ENCODE peak calls at places on chromosomes 13 and 19, in five cellular contexts. Z, B, F, D and T are unnamed samples.

GRCh38 chr13:110683203-110683883 is 22.6 kb downstream of the CARS2 start:
- DNase-seq in B (no peak), Z (no peak), D (peak), F (no peak), T (peak)

GRCh38 chr13:75612354-75612753 is 23.8 kb upstream of the LMO7 start:
- DNase-seq in Z (no peak), B (no peak), D (no peak), F (no peak), T (no peak)

GRCh38 chr19:41928221-41928683 is at the start of gene ERFL:
- DNase-seq in B (no peak), D (no peak), Z (no peak), F (peak), T (no peak)

GRCh38 chr19:42325896-42326771 is 699 bp downstream of the MEGF8 start:
- DNase-seq in D (no peak), F (peak), B (no peak), Z (no peak), T (peak)

GRCh38 chr13:76879211-76879875 is 6.9 kb downstream of the KCTD12 start:
- DNase-seq in Z (peak), B (peak), D (no peak), F (no peak), T (no peak)

GRCh38 chr19:37933965-37934364 is 27.0 kb downstream of the SIPA1L3 start:
- DNase-seq in D (peak), F (no peak), B (no peak), Z (no peak), T (no peak)

GRCh38 chr19:35226748-35227147 is 1.8 kb downstream of the FAM187B start:
- DNase-seq in D (no peak), B (no peak), Z (no peak), F (no peak), T (no peak)

GRCh38 chr13:51342706-51343105 is 3.2 kb downstream of the SERPINE3 start:
- DNase-seq in F (no peak), Z (no peak), B (no peak), D (no peak), T (no peak)

GRCh38 chr13:62302341-62302740 is 886.7 kb upstream of the PCDH20 start:
- DNase-seq in Z (no peak), B (no peak), D (no peak), F (no peak), T (no peak)

GRCh38 chr13:83211301-83211700 is 671.0 kb downstream of the SLITRK1 start:
- DNase-seq in Z (no peak), B (no peak), D (no peak), F (no peak), T (no peak)

GRCh38 chr13:39783051-39783450 is 127.6 kb downstream of the COG6 start:
- DNase-seq in B (no peak), D (no peak), F (no peak), Z (no peak), T (no peak)

GRCh38 chr13:109381546-109382180 is 404.7 kb downstream of the IRS2 start:
- DNase-seq in B (no peak), F (no peak), Z (no peak), D (no peak), T (no peak)

GRCh38 chr19:18118420-18119242 is 21.1 kb downstream of the MAST3 start:
- DNase-seq in B (no peak), D (no peak), Z (no peak), F (no peak), T (no peak)

GRCh38 chr19:39406656-39407393 is at the start of gene ZFP36:
- DNase-seq in B (peak), D (peak), Z (peak), F (peak), T (peak)

GRCh38 chr19:16249826-16250434 is 52.2 kb downstream of the AP1M1 start:
- DNase-seq in F (no peak), D (no peak), Z (no peak), B (no peak), T (no peak)

GRCh38 chr13:40063743-40064142 is 408.3 kb downstream of the COG6 start:
- DNase-seq in B (no peak), F (no peak), Z (no peak), D (no peak), T (no peak)

GRCh38 chr19:39516270-39516669 is 1.3 kb downstream of the SELENOV start:
- DNase-seq in D (no peak), F (no peak), Z (no peak), B (no peak), T (no peak)

GRCh38 chr13:47661076-47661475 is 340.0 kb downstream of the SUCLA2 start:
- DNase-seq in F (no peak), Z (no peak), D (no peak), B (no peak), T (no peak)

GRCh38 chr13:112903071-112903577 is 65.9 kb upstream of the MCF2L start:
- DNase-seq in D (no peak), F (no peak), B (no peak), Z (no peak), T (no peak)

GRCh38 chr13:26679945-26680516 is 80.6 kb downstream of the GPR12 start:
- DNase-seq in B (no peak), F (peak), Z (no peak), D (no peak), T (no peak)

GRCh38 chr19:42198676-42199439 is 18.6 kb downstream of the DEDD2 start:
- DNase-seq in Z (no peak), D (no peak), B (no peak), F (no peak), T (no peak)

GRCh38 chr13:46179576-46180368 is 2.2 kb downstream of the LCP1 start:
- DNase-seq in F (no peak), B (peak), D (no peak), Z (peak), T (peak)

GRCh38 chr19:9936151-9937000 is at the start of gene OLFM2:
- DNase-seq in D (no peak), F (peak), Z (no peak), B (peak), T (no peak)

GRCh38 chr19:16062789-16063188 is 13.5 kb upstream of the TPM4 start:
- DNase-seq in D (no peak), F (no peak), Z (no peak), B (no peak), T (peak)

GRCh38 chr19:53865918-53866696 is 1.6 kb upstream of the MYADM start:
- DNase-seq in Z (peak), F (peak), B (peak), D (peak), T (no peak)

GRCh38 chr19:43699506-43700367 is 16.1 kb upstream of the IRGC start:
- DNase-seq in D (no peak), F (peak), B (no peak), Z (no peak), T (no peak)

GRCh38 chr13:57877596-57877995 is 246.1 kb downstream of the PCDH17 start:
- DNase-seq in Z (no peak), D (no peak), B (no peak), F (no peak), T (no peak)

GRCh38 chr13:34762312-34762711 is 179.8 kb upstream of the NBEA start:
- DNase-seq in D (peak), Z (no peak), B (no peak), F (no peak), T (no peak)

GRCh38 chr13:110407021-110407420 is 99.9 kb downstream of the COL4A2 start:
- DNase-seq in D (no peak), Z (no peak), F (no peak), B (no peak), T (no peak)

GRCh38 chr13:78816592-78816991 is 157.6 kb upstream of the OBI1 start:
- DNase-seq in Z (no peak), D (no peak), B (no peak), F (peak), T (no peak)

GRCh38 chr19:655691-656090 is 7.3 kb downstream of the RNF126 start:
- DNase-seq in D (no peak), B (no peak), F (no peak), Z (no peak), T (no peak)

GRCh38 chr13:87123987-87124784 is 547.0 kb upstream of the SLITRK5 start:
- DNase-seq in B (no peak), D (peak), F (no peak), Z (peak), T (peak)

GRCh38 chr19:39156230-39156890 is 30.8 kb downstream of the PAK4 start:
- DNase-seq in D (no peak), F (no peak), B (no peak), Z (no peak), T (peak)

GRCh38 chr13:66915596-66916185 is 314.4 kb downstream of the PCDH9 start:
- DNase-seq in B (no peak), F (no peak), Z (no peak), D (peak), T (no peak)

GRCh38 chr19:40489882-40490230 is 23.1 kb downstream of the SPTBN4 start:
- DNase-seq in B (no peak), F (peak), Z (no peak), D (no peak), T (no peak)

GRCh38 chr19:30708416-30708815 is 336.2 kb downstream of the ZNF536 start:
- DNase-seq in Z (no peak), B (no peak), F (no peak), D (no peak), T (no peak)

GRCh38 chr19:40348961-40349507 is 539 bp downstream of the PLD3 start:
- DNase-seq in Z (no peak), F (no peak), D (peak), B (no peak), T (peak)

GRCh38 chr19:18194554-18195238 is 1.7 kb downstream of the MPV17L2 start:
- DNase-seq in B (peak), Z (no peak), D (no peak), F (peak), T (no peak)

GRCh38 chr13:58324130-58324529 is 692.6 kb downstream of the PCDH17 start:
- DNase-seq in B (no peak), F (no peak), D (no peak), Z (no peak), T (no peak)

DNA sequence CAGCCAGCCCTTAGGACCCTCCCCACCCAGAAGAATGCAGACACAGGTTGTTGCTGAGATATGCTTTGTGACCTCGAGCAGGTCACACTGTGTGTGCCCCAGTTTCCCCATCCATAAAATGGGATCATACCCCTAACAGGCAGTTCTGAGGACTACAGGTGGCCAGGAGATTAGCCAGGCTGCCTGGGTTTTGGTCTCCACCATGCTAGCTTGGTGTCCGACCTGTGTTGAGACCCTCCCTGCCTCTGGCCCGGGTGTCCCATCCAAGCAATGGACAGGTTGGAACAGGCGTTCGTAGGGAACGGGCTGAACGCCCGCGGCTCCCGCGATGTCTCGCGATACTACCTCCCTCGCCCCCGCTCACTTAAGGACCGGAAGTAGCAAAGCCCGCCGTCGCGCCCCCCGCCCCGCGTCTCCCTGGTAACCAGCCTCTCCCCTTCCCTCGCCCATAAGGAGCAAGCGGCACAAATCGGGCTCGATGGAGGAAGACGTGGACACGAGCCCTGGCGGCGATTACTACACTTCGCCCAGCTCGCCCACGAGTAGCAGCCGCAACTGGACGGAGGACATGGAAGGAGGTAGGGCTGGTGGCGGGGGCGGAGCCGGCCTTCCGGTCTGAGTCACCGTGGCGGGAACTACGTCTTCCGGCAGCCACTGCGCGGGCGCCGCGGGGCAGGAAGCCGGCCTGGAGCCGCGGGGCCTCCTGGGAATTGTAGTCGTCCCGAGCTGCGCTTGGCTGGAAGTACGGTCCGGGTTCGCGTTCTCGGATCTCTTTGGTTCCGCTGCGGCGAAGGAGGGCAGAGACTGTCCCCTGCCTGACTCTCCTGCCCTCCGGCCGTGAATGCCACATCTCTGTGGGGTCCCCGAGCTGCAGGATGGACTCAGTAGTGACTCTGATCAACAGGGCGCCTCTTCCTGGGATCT is 45.4 kb downstream of the SMIM24 start:
- DNase-seq in Z (peak), D (peak), B (peak), F (peak), T (peak)
- TF ChIP-seq POLR2A in Z (no peak), D (no peak), B (peak), F (no peak), T (peak)

GRCh38 chr13:106156468-106156867 is 379.0 kb downstream of the EFNB2 start:
- DNase-seq in B (no peak), Z (no peak), D (peak), F (no peak), T (no peak)
- TF ChIP-seq POLR2A in B (no peak), Z (no peak), D (no peak), F (no peak), T (no peak)

DNA sequence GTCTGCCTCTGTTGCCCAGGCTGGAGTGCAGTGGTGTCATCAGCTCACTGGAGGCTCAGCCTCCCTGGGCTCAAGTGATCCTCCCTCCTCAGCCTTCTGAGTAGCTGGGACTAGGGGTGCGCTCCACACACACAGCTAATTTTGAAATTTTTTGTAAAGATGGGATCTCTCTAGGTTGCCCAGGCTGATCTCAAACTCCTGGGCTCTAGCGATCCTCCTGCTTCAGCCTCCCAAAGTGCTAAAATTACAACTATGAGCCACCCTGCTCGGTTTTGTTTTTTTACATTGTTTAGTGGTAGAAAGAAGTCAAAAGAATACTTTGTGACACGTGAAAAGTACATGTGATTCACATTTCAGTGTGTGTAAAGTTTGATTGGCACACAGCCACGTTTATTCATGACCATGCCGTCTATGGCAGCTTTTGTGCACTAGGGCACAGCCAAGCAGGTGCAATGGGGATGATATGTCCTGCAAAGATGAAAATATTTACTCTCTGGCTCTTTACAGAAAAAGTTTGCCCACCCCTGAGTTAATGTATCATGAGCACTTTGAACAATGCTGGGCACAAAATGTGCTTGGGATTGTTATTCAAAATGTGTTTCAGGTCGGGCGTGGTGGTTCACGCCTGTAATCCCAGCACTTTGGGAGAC is 16.2 kb upstream of the NFIC start:
- DNase-seq in D (no peak), B (no peak), F (no peak), Z (no peak), T (no peak)
- TF ChIP-seq POLR2A in D (no peak), B (no peak), F (no peak), Z (no peak), T (no peak)

GRCh38 chr19:48445606-48446481 is at the start of gene GRWD1:
- DNase-seq in F (peak), B (peak), Z (peak), D (peak), T (peak)
- TF ChIP-seq POLR2A in F (no peak), B (peak), Z (no peak), D (peak), T (peak)

DNA sequence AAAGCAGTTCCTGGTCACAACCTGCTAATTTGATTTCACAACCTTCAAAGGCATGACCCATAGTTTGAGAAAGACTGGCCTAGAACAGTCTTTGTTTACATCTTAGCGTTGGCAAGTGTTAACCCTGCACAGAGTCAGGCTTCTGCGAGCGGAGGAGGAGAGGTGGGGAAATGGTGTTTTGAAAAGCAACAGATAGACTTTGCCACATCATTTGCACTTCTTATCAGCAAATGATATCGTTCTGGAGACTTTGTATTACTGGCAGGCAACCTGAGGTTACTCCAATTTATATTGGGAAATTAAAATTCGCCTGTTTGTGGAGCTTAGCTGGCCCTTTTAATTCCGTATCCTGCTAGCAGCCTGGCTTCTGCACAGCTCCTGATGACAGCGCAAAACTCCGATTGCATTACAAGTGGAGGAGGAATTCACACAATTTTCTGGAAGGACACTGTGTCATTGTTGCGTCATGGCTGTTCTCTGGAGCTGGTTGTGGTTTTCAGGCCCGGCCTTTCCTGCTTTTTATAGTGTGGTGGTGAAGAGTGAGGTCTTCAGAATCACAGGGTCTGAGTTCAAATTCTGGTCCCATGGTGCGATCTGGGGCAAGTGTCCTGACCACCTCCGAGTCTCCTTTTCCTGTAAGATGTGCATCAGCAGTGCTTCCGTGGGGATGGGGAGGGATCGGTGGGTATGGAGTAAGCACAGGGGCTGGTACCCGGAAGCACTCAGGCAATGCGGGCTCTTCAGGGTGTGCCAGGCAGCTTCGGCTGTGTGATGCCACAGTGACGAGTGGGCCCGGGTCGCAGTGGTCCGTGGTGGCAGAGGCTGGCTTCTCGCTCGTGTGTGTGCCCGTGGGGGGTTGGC is 49.1 kb upstream of the EHD2 start:
- DNase-seq in Z (peak), D (peak), F (peak), B (peak), T (no peak)
- TF ChIP-seq POLR2A in Z (no peak), D (no peak), F (no peak), B (peak), T (no peak)

GRCh38 chr13:90542959-90543358 is 804.5 kb upstream of the MIR17HG start:
- DNase-seq in B (no peak), D (no peak), F (no peak), Z (no peak), T (no peak)
- TF ChIP-seq POLR2A in B (no peak), D (no peak), F (no peak), Z (no peak), T (no peak)

GRCh38 chr19:1942078-1942933 is 1.3 kb downstream of the CSNK1G2 start:
- DNase-seq in D (peak), F (peak), B (peak), Z (peak), T (peak)
- TF ChIP-seq POLR2A in D (no peak), F (peak), B (peak), Z (no peak), T (peak)

GRCh38 chr13:97433727-97434416 is at the start of gene RAP2A:
- DNase-seq in D (peak), B (peak), Z (peak), F (peak), T (peak)
- TF ChIP-seq POLR2A in D (peak), B (peak), Z (peak), F (peak), T (peak)

DNA sequence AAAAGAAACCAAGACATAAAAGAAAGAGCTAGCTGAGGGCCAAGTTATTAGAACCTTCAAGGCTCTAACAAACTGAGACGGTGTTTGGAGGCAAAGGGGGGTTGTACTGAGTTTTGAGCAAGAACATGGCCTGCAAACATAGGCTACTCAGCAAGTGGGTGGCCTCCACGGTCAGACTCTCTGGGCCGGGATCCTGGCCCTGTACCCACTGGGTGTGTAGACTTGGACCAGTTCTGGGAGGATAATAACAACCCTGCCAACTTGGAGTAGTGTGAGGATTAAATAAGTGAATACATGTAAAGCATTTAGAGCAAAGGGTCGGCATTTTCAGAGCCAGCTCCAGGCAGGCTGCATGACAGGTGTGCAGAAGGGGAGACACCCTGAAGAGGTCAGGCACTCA is 56.1 kb upstream of the TNFRSF19 start:
- DNase-seq in D (no peak), B (no peak), Z (no peak), F (no peak), T (no peak)
- TF ChIP-seq POLR2A in D (no peak), B (no peak), Z (no peak), F (no peak), T (no peak)

GRCh38 chr13:44404261-44405139 is 30.9 kb downstream of the SERP2 start:
- DNase-seq in D (no peak), B (no peak), Z (no peak), F (no peak), T (no peak)
- TF ChIP-seq POLR2A in D (no peak), B (no peak), Z (no peak), F (no peak), T (no peak)